ENCODE peak calls at places on chromosomes 16 and 17, in six cellular contexts. R is activated CD4-positive, alpha-beta T cell treated with anti-CD3 and anti-CD28 coated beads for 48 hours; Y is GM19239; K is central memory CD4-positive, alpha-beta T cell; C is substantia nigra; Q is stimulated activated CD8-positive, alpha-beta memory T cell treated with anti-CD3 and anti-CD28 coated beads, Interleukin-7, amount 100 ng/mL, for 1 hour. D is an unnamed sample.

GRCh38 chr16:88839026-88839529 is 17.7 kb downstream of the GALNS start:
- DNase-seq in R (no peak), Y (no peak), K (no peak), C (no peak), Q (no peak), D (no peak)

GRCh38 chr16:57873218-57873617 is 70.9 kb upstream of the KIFC3 start:
- DNase-seq in R (no peak), Y (no peak), K (no peak), C (no peak), Q (no peak), D (no peak)

GRCh38 chr17:75352079-75352569 is 53.4 kb downstream of the GRB2 start:
- DNase-seq in R (no peak), Y (no peak), K (no peak), C (peak; percentile 10), Q (no peak), D (no peak)

GRCh38 chr17:75652934-75653549 is 13.9 kb downstream of the RECQL5 start:
- DNase-seq in R (peak; percentile 31), Y (no peak), K (no peak), C (no peak), Q (no peak), D (no peak)

GRCh38 chr16:66921758-66922450 is 3.2 kb upstream of the CDH16 start:
- DNase-seq in R (no peak), Y (no peak), K (no peak), C (no peak), Q (no peak), D (no peak)

GRCh38 chr17:16676645-16677044 is 13.4 kb upstream of the CCDC144A start:
- DNase-seq in R (no peak), Y (no peak), K (no peak), C (no peak), Q (no peak), D (no peak)

GRCh38 chr16:68345351-68345810 is 34.6 kb downstream of the PRMT7 start:
- DNase-seq in R (no peak), Y (no peak), K (no peak), C (no peak), Q (no peak), D (no peak)

GRCh38 chr17:79720705-79721295 is 9.9 kb upstream of the ENPP7 start:
- DNase-seq in R (no peak), Y (no peak), K (no peak), C (no peak), Q (no peak), D (no peak)

D was measured in naive thymus-derived CD4-positive, alpha-beta T cell.